ENCODE peak calls at places on chromosomes 16 and 17, in nine cellular contexts. K, S, L, E, V, X, J, U and O are unnamed samples.
A peak's percentile ranks its signal among the peaks of the same experiment; 100 is the strongest.

GRCh38 chr16:79726902-79727301 is 126.4 kb upstream of the MAF start:
- DNase-seq in K (no peak), S (no peak), L (no peak), E (no peak), V (no peak), X (no peak), J (no peak), U (no peak), O (no peak)

GRCh38 chr17:50218771-50219315 is 17.4 kb upstream of the COL1A1 start:
- DNase-seq in K (no peak), S (no peak), L (peak; percentile 93), E (no peak), V (no peak), X (peak; percentile 37), J (peak; percentile 87), U (peak; percentile 96), O (peak; percentile 97)

GRCh38 chr17:60102632-60103047 is 23.9 kb upstream of the HEATR6 start:
- DNase-seq in K (peak; percentile 37), S (no peak), L (no peak), E (no peak), V (no peak), X (no peak), J (peak; percentile 37), U (no peak), O (peak; percentile 66)

GRCh38 chr17:67245694-67246397 is 850 bp upstream of the HELZ start:
- DNase-seq in K (peak; percentile 63), S (no peak), L (no peak), E (no peak), V (no peak), X (peak; percentile 35), J (peak; percentile 21), U (no peak), O (no peak)

GRCh38 chr17:45318561-45319230 is 1.9 kb upstream of the MAP3K14 start:
- DNase-seq in K (no peak), S (no peak), L (no peak), E (no peak), V (no peak), X (no peak), J (no peak), U (no peak), O (no peak)

GRCh38 chr16:15790458-15790857 is 66.4 kb downstream of the MYH11 start:
- DNase-seq in K (no peak), S (no peak), L (no peak), E (no peak), V (no peak), X (no peak), J (no peak), U (no peak), O (peak; percentile 31)

GRCh38 chr16:57260294-57260929 is 15.4 kb downstream of the ARL2BP start:
- DNase-seq in K (peak; percentile 34), S (no peak), L (peak; percentile 57), E (no peak), V (no peak), X (no peak), J (peak; percentile 64), U (no peak), O (peak; percentile 87)

GRCh38 chr16:12917653-12918052 is 16.3 kb downstream of the SHISA9 start:
- DNase-seq in K (no peak), S (no peak), L (peak; percentile 83), E (no peak), V (no peak), X (no peak), J (peak; percentile 79), U (no peak), O (no peak)

GRCh38 chr17:31595076-31595475 is 203.6 kb downstream of the RAB11FIP4 start:
- DNase-seq in K (no peak), S (no peak), L (peak; percentile 81), E (no peak), V (no peak), X (no peak), J (no peak), U (no peak), O (peak; percentile 41)

GRCh38 chr16:58518083-58518979 is 3.0 kb downstream of the SETD6 start:
- DNase-seq in K (no peak), S (no peak), L (no peak), E (no peak), V (no peak), X (no peak), J (no peak), U (no peak), O (no peak)

GRCh38 chr16:27685802-27686201 is 135.9 kb downstream of the KATNIP start:
- DNase-seq in K (no peak), S (no peak), L (peak; percentile 83), E (no peak), V (no peak), X (no peak), J (no peak), U (no peak), O (peak; percentile 80)

GRCh38 chr16:3065069-3065741 is at the start of gene IL32:
- DNase-seq in K (peak; percentile 68), S (no peak), L (peak; percentile 67), E (no peak), V (peak; percentile 89), X (peak; percentile 60), J (peak; percentile 80), U (peak; percentile 36), O (peak; percentile 86)

GRCh38 chr17:7837375-7838290 is 3.6 kb downstream of the KDM6B start:
- DNase-seq in K (no peak), S (no peak), L (no peak), E (no peak), V (no peak), X (no peak), J (peak; percentile 30), U (no peak), O (peak; percentile 11)

GRCh38 chr16:85465328-85466307 is 147.5 kb upstream of the GSE1 start:
- DNase-seq in K (no peak), S (no peak), L (peak; percentile 59), E (peak; percentile 50), V (no peak), X (peak; percentile 81), J (no peak), U (no peak), O (no peak)